ENCODE peak calls at places on chromosomes 6 and 20, in nine cellular contexts. Y, K, R, T, S, A, B, Q and O are unnamed samples.

GRCh38 chr6:168896321-168896720 is 357.3 kb downstream of the THBS2 start:
- DNase-seq in Y (no peak), K (no peak), R (no peak), T (no peak), S (no peak), A (no peak), B (no peak), Q (no peak), O (no peak)

GRCh38 chr20:20894280-20894679 is 181.8 kb upstream of the RALGAPA2 start:
- DNase-seq in Y (no peak), K (no peak), R (peak; percentile 10), T (no peak), S (no peak), A (no peak), B (no peak), Q (no peak), O (no peak)

GRCh38 chr6:129731396-129731795 is 21.4 kb upstream of the ARHGAP18 start:
- DNase-seq in Y (peak; percentile 55), K (no peak), R (no peak), T (no peak), S (no peak), A (no peak), B (no peak), Q (no peak), O (no peak)

GRCh38 chr6:82006027-82006738 is 241.4 kb downstream of the IBTK start:
- DNase-seq in Y (peak; percentile 21), K (no peak), R (peak; percentile 46), T (peak; percentile 9), S (peak; percentile 41), A (peak; percentile 72), B (no peak), Q (no peak), O (peak; percentile 35)

GRCh38 chr6:3751019-3751729 is at the start of gene PXDC1:
- DNase-seq in Y (no peak), K (no peak), R (peak; percentile 21), T (peak; percentile 30), S (peak; percentile 25), A (no peak), B (peak; percentile 46), Q (no peak), O (no peak)

GRCh38 chr6:107308676-107309075 is 150.7 kb downstream of the PDSS2 start:
- DNase-seq in Y (no peak), K (no peak), R (no peak), T (no peak), S (no peak), A (no peak), B (no peak), Q (no peak), O (no peak)

GRCh38 chr6:138509371-138509770 is 10.1 kb upstream of the NHSL1 start:
- DNase-seq in Y (peak; percentile 12), K (peak; percentile 13), R (peak; percentile 57), T (peak; percentile 53), S (peak; percentile 47), A (peak; percentile 63), B (peak; percentile 20), Q (no peak), O (peak; percentile 30)

GRCh38 chr6:134840086-134840485 is 109.8 kb downstream of the ALDH8A1 start:
- DNase-seq in Y (no peak), K (no peak), R (peak; percentile 22), T (no peak), S (no peak), A (no peak), B (no peak), Q (no peak), O (no peak)